ENCODE peak calls at places on chromosomes 7 and 10, in seven cellular contexts. L is hepatocyte; F is SJCRH30; C is NT2/D1; Y is right atrium auricular region; V is CD4-positive, alpha-beta T cell; P is breast epithelium. R is an unnamed sample.

GRCh38 chr7:75987805-75988630 is 6.4 kb downstream of the TMEM120A start:
- DNase-seq in L (no peak), F (no peak), C (no peak), Y (no peak), V (no peak), P (no peak), R (no peak)

GRCh38 chr7:3481435-3481834 is 180.4 kb downstream of the SDK1 start:
- DNase-seq in L (no peak), F (no peak), C (no peak), Y (no peak), V (no peak), P (no peak), R (no peak)

GRCh38 chr10:20100157-20100556 is 283.9 kb downstream of the PLXDC2 start:
- DNase-seq in L (peak; percentile 29), F (no peak), C (no peak), Y (no peak), V (no peak), P (no peak), R (no peak)

GRCh38 chr10:63553031-63553430 is 31.8 kb downstream of the REEP3 start:
- DNase-seq in L (no peak), F (no peak), C (no peak), Y (no peak), V (no peak), P (no peak), R (no peak)

GRCh38 chr7:156109076-156109475 is 296.8 kb upstream of the SHH start:
- DNase-seq in L (no peak), F (no peak), C (no peak), Y (no peak), V (no peak), P (no peak), R (no peak)

GRCh38 chr10:133393401-133394063 is 425 bp upstream of the MTG1 start:
- DNase-seq in L (no peak), F (peak; percentile 14), C (no peak), Y (no peak), V (no peak), P (no peak), R (no peak)

GRCh38 chr7:7595451-7595850 is 28.8 kb downstream of the MIOS start:
- DNase-seq in L (peak; percentile 13), F (peak; percentile 49), C (no peak), Y (no peak), V (no peak), P (no peak), R (no peak)

GRCh38 chr10:132399117-132400035 is 2.4 kb downstream of the PWWP2B start:
- DNase-seq in L (no peak), F (peak; percentile 43), C (no peak), Y (no peak), V (no peak), P (no peak), R (no peak)

GRCh38 chr7:127598318-127598717 is 4.8 kb downstream of the FSCN3 start:
- DNase-seq in L (no peak), F (peak; percentile 30), C (no peak), Y (no peak), V (no peak), P (no peak), R (no peak)

GRCh38 chr10:22693371-22693784 is 21.0 kb downstream of the PIP4K2A start:
- DNase-seq in L (no peak), F (no peak), C (no peak), Y (no peak), V (no peak), P (no peak), R (no peak)

GRCh38 chr7:94834359-94834758 is 73.0 kb upstream of the PPP1R9A start:
- DNase-seq in L (no peak), F (no peak), C (no peak), Y (no peak), V (no peak), P (no peak), R (no peak)

GRCh38 chr7:15687645-15688025 is 1.2 kb upstream of the MEOX2 start:
- DNase-seq in L (no peak), F (no peak), C (no peak), Y (no peak), V (no peak), P (no peak), R (no peak)

GRCh38 chr7:131431289-131431688 is 103.6 kb downstream of the MKLN1 start:
- DNase-seq in L (peak; percentile 3), F (peak; percentile 49), C (no peak), Y (no peak), V (no peak), P (peak; percentile 43), R (no peak)

GRCh38 chr7:155738652-155739537 is 73.4 kb downstream of the SHH start:
- DNase-seq in L (peak; percentile 78), F (peak; percentile 16), C (peak; percentile 50), Y (peak; percentile 71), V (peak; percentile 59), P (peak; percentile 43), R (peak; percentile 20)

GRCh38 chr7:25894902-25895791 is 256.9 kb upstream of the NFE2L3 start:
- DNase-seq in L (peak; percentile 78), F (peak; percentile 58), C (no peak), Y (peak; percentile 76), V (peak; percentile 51), P (peak; percentile 30), R (peak; percentile 44)

GRCh38 chr10:70404906-70405824 is 1.2 kb downstream of the EIF4EBP2 start:
- DNase-seq in L (peak; percentile 85), F (peak; percentile 66), C (no peak), Y (peak; percentile 94), V (no peak), P (peak; percentile 93), R (no peak)

GRCh38 chr7:101217388-101218235 is at the start of the genes PLOD3 and ZNHIT1:
- DNase-seq in L (peak; percentile 100), F (peak; percentile 100), C (peak; percentile 96), Y (peak; percentile 98), V (peak; percentile 94), P (peak; percentile 95), R (peak; percentile 91)

DNA sequence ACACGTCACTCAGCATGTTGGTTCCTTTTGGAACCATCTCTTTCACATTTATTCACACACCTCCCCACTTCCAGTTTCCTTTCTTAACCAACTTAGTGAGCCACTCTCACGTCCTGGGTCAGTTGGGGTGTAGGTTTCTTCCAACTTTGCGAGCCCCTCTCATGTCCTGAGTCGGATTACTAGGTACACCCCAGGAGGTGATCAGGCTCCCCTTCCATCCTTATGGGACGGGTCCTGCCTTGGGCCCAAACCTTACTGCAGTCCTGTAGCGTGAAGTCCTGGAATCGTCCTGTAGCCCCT is 7.7 kb downstream of the ERV3-1 start:
- DNase-seq in L (no peak), F (no peak), C (no peak), Y (no peak), V (no peak), P (no peak), R (no peak)
- H3K9me3 ChIP-seq in L (peaks cover 43% of the 10 kb centered on the region), F (peaks cover 23% of the 10 kb centered on the region), C (peaks cover 70% of the 10 kb centered on the region), Y (no peaks in the 10 kb centered on the region), V (peaks cover 70% of the 10 kb centered on the region), P (peaks cover 9% of the 10 kb centered on the region), R (peaks cover 6% of the 10 kb centered on the region)

DNA sequence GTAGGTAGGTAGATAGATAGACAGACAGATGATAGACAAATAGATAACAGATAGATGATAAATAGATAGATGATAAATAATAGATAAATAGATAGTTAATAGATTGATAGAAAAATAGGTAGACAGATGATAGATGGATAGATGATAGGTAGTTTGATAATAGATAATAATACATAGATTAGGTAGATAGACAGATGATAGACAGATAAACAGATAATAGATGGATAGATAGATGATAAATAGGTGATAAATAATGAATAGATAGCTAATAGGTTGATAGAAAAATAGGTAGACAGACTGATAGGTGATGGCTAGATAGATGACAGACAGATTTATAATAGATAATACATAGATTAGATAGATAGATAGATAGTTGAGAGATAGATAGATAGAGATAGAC is 350.5 kb upstream of the DPP6 start:
- DNase-seq in L (no peak), F (no peak), C (no peak), Y (no peak), V (no peak), P (no peak), R (no peak)
- H3K9me3 ChIP-seq in L (no peaks in the 10 kb centered on the region), F (no peaks in the 10 kb centered on the region), C (no peaks in the 10 kb centered on the region), Y (no peaks in the 10 kb centered on the region), V (peaks cover 4% of the 10 kb centered on the region), P (no peaks in the 10 kb centered on the region), R (no peaks in the 10 kb centered on the region)

DNA sequence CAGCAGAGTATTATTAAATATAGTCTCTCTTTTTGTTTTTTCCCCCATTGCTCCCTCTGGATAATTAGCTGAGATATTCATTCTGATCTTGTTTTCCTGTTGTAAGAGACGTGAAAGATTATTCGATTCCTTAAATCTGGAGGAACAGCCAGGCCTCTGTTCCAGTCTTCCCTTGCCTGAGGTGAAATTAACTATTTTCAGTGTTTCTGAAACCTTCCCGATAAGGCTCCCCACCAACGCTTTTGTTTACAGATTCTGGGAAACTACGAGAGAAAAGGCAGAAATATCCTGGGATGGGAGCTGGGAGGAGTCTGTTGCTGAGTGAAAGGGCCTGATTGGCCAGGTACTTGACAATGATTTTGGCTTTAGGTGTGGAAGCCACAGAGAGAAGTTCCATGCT is 63.6 kb upstream of the AGR3 start:
- DNase-seq in L (no peak), F (no peak), C (no peak), Y (no peak), V (no peak), P (no peak), R (no peak)
- H3K9me3 ChIP-seq in L (no peaks in the 10 kb centered on the region), F (no peaks in the 10 kb centered on the region), C (peaks cover 52% of the 10 kb centered on the region), Y (peaks cover 14% of the 10 kb centered on the region), V (peaks cover 8% of the 10 kb centered on the region), P (peaks cover 15% of the 10 kb centered on the region), R (no peaks in the 10 kb centered on the region)

GRCh38 chr7:80783177-80783687 is 135.6 kb downstream of the SEMA3C start:
- DNase-seq in L (no peak), F (no peak), C (no peak), Y (no peak), V (no peak), P (no peak), R (no peak)

GRCh38 chr7:80781146-80781545 is 137.7 kb downstream of the SEMA3C start:
- DNase-seq in L (no peak), F (no peak), C (no peak), Y (no peak), V (no peak), P (no peak), R (no peak)

GRCh38 chr7:80783688-80784327 is 135.0 kb downstream of the SEMA3C start:
- DNase-seq in L (no peak), F (no peak), C (no peak), Y (no peak), V (no peak), P (no peak), R (no peak)

GRCh38 chr7:80779456-80779855 is 139.4 kb downstream of the SEMA3C start:
- DNase-seq in L (no peak), F (no peak), C (no peak), Y (no peak), V (no peak), P (no peak), R (no peak)

GRCh38 chr7:80781561-80781979 is 137.3 kb downstream of the SEMA3C start:
- DNase-seq in L (peak; percentile 45), F (peak; percentile 72), C (peak; percentile 59), Y (no peak), V (no peak), P (peak; percentile 84), R (no peak)
- H3K9me3 ChIP-seq in L (no peaks in the 10 kb centered on the region), F (no peaks in the 10 kb centered on the region), C (no peaks in the 10 kb centered on the region), Y (no peaks in the 10 kb centered on the region), V (no peaks in the 10 kb centered on the region), P (no peaks in the 10 kb centered on the region), R (no peaks in the 10 kb centered on the region)

DNA sequence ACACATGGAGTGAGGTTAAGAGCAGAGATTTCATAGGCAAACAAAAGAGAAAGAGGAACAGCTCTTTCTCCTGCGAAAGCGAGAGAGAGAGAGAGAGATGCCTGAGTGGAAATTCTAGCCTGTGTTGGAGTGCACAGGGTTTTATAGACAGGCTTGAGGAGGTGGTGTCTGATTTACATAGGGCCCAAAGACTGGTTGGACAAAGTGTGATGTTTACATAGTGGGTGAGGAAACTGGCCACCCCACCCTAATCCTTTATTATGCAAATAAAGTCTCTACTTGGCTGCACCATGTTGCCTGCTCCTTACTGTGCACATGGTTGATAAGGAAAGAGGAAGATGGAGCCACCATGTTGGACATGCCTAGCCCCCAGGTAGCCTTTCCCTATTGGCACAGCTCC is 967.8 kb upstream of the SORCS1 start:
- DNase-seq in L (no peak), F (no peak), C (no peak), Y (no peak), V (no peak), P (no peak), R (no peak)
- H3K9me3 ChIP-seq in L (no peaks in the 10 kb centered on the region), F (no peaks in the 10 kb centered on the region), C (no peaks in the 10 kb centered on the region), Y (no peaks in the 10 kb centered on the region), V (peaks cover 5% of the 10 kb centered on the region), P (no peaks in the 10 kb centered on the region), R (no peaks in the 10 kb centered on the region)

R was measured in T-helper 17 cell.